ENCODE peak calls at places on chromosomes 5 and 9, in six cellular contexts. P, A, Y, W, Q and U are unnamed samples.

GRCh38 chr5:172732201-172732865 is 38.7 kb downstream of the DUSP1 start:
- DNase-seq in P (no peak), A (no peak), Y (no peak), W (no peak), Q (no peak), U (no peak)

GRCh38 chr9:3191715-3192114 is 334.1 kb downstream of the RFX3 start:
- DNase-seq in P (no peak), A (no peak), Y (no peak), W (no peak), Q (no peak), U (no peak)

GRCh38 chr9:4197548-4197947 is 102.3 kb downstream of the GLIS3 start:
- DNase-seq in P (no peak), A (peak; percentile 21), Y (peak; percentile 28), W (no peak), Q (peak; percentile 3), U (no peak)

GRCh38 chr9:96150324-96151023 is 151.5 kb downstream of the HSD17B3 start:
- DNase-seq in P (no peak), A (no peak), Y (no peak), W (peak; percentile 57), Q (no peak), U (no peak)

GRCh38 chr9:99044827-99045226 is 60.1 kb upstream of the TGFBR1 start:
- DNase-seq in P (no peak), A (no peak), Y (no peak), W (no peak), Q (no peak), U (no peak)

GRCh38 chr9:116646661-116647514 is 40.2 kb upstream of the TRIM32 start:
- DNase-seq in P (peak; percentile 24), A (no peak), Y (peak; percentile 25), W (no peak), Q (peak; percentile 37), U (no peak)

GRCh38 chr5:52895070-52895469 is 94.1 kb upstream of the ITGA2 start:
- DNase-seq in P (no peak), A (no peak), Y (peak; percentile 69), W (no peak), Q (no peak), U (no peak)

GRCh38 chr9:81108391-81108790 is 581.0 kb downstream of the TLE1 start:
- DNase-seq in P (no peak), A (no peak), Y (no peak), W (no peak), Q (no peak), U (no peak)

GRCh38 chr9:136148766-136149165 is 30.1 kb upstream of the TMEM250 start:
- DNase-seq in P (no peak), A (no peak), Y (no peak), W (no peak), Q (no peak), U (no peak)

GRCh38 chr9:124149992-124150391 is 107.8 kb upstream of the NEK6 start:
- DNase-seq in P (no peak), A (no peak), Y (no peak), W (no peak), Q (no peak), U (no peak)

GRCh38 chr5:122313001-122313402 is 965 bp downstream of the SNCAIP start:
- DNase-seq in P (no peak), A (no peak), Y (peak; percentile 9), W (no peak), Q (no peak), U (no peak)

GRCh38 chr5:38603691-38604090 is 47.2 kb upstream of the LIFR start:
- DNase-seq in P (no peak), A (no peak), Y (no peak), W (no peak), Q (no peak), U (no peak)

GRCh38 chr9:94853887-94854286 is 127.4 kb downstream of the AOPEP start:
- DNase-seq in P (peak; percentile 75), A (no peak), Y (no peak), W (no peak), Q (peak; percentile 94), U (no peak)

GRCh38 chr9:88258012-88258411 is 119.7 kb upstream of the SPATA31C2 start:
- DNase-seq in P (no peak), A (no peak), Y (no peak), W (no peak), Q (no peak), U (no peak)

GRCh38 chr5:133387621-133388020 is 224.7 kb downstream of the FSTL4 start:
- DNase-seq in P (no peak), A (no peak), Y (no peak), W (no peak), Q (no peak), U (no peak)

GRCh38 chr5:154844800-154845199 is 5.6 kb downstream of the FAXDC2 start:
- DNase-seq in P (no peak), A (no peak), Y (peak; percentile 56), W (no peak), Q (peak; percentile 67), U (no peak)

GRCh38 chr9:106862115-106862945 is 636 bp upstream of the ZNF462 start:
- DNase-seq in P (no peak), A (no peak), Y (peak; percentile 73), W (no peak), Q (no peak), U (no peak)

GRCh38 chr5:453725-454481 is 10.9 kb downstream of the EXOC3 start:
- DNase-seq in P (no peak), A (no peak), Y (no peak), W (no peak), Q (no peak), U (no peak)

GRCh38 chr5:178230879-178231735 is 1.5 kb downstream of the PHYKPL start:
- DNase-seq in P (no peak), A (no peak), Y (no peak), W (no peak), Q (no peak), U (no peak)

GRCh38 chr9:113705306-113705937 is 170.7 kb upstream of the ZNF618 start:
- DNase-seq in P (no peak), A (no peak), Y (no peak), W (no peak), Q (no peak), U (no peak)

GRCh38 chr5:139574641-139575312 is 13.6 kb downstream of the UBE2D2 start:
- DNase-seq in P (no peak), A (peak; percentile 30), Y (peak; percentile 43), W (no peak), Q (peak; percentile 52), U (no peak)
- TF ChIP-seq SIN3A in P (no peak), A (no peak), Y (no peak), W (no peak), Q (no peak), U (no peak)

GRCh38 chr9:19488721-19489120 is 79.9 kb downstream of the ACER2 start:
- DNase-seq in P (no peak), A (no peak), Y (no peak), W (no peak), Q (no peak), U (no peak)

GRCh38 chr9:19486803-19487202 is 78.0 kb downstream of the ACER2 start:
- DNase-seq in P (no peak), A (no peak), Y (no peak), W (no peak), Q (no peak), U (no peak)

GRCh38 chr9:19481971-19482404 is 73.2 kb downstream of the ACER2 start:
- DNase-seq in P (no peak), A (no peak), Y (no peak), W (no peak), Q (no peak), U (no peak)

GRCh38 chr9:19484699-19485098 is 75.9 kb downstream of the ACER2 start:
- DNase-seq in P (no peak), A (no peak), Y (no peak), W (no peak), Q (no peak), U (no peak)

GRCh38 chr9:19485193-19485592 is 76.4 kb downstream of the ACER2 start:
- DNase-seq in P (no peak), A (no peak), Y (no peak), W (no peak), Q (no peak), U (no peak)
- TF ChIP-seq REST in P (no peak), A (no peak), Y (no peak), W (no peak), Q (no peak), U (no peak)

GRCh38 chr9:109475526-109475925 is 22.6 kb downstream of the PTPN3 start:
- DNase-seq in P (no peak), A (no peak), Y (no peak), W (no peak), Q (peak; percentile 62), U (no peak)

GRCh38 chr9:109478665-109479380 is 19.3 kb downstream of the PTPN3 start:
- DNase-seq in P (no peak), A (no peak), Y (no peak), W (no peak), Q (peak; percentile 36), U (no peak)

GRCh38 chr9:109478204-109478563 is 19.9 kb downstream of the PTPN3 start:
- DNase-seq in P (no peak), A (no peak), Y (no peak), W (no peak), Q (no peak), U (no peak)

GRCh38 chr9:109476781-109477268 is 21.3 kb downstream of the PTPN3 start:
- DNase-seq in P (no peak), A (no peak), Y (no peak), W (no peak), Q (peak; percentile 23), U (no peak)

DNA sequence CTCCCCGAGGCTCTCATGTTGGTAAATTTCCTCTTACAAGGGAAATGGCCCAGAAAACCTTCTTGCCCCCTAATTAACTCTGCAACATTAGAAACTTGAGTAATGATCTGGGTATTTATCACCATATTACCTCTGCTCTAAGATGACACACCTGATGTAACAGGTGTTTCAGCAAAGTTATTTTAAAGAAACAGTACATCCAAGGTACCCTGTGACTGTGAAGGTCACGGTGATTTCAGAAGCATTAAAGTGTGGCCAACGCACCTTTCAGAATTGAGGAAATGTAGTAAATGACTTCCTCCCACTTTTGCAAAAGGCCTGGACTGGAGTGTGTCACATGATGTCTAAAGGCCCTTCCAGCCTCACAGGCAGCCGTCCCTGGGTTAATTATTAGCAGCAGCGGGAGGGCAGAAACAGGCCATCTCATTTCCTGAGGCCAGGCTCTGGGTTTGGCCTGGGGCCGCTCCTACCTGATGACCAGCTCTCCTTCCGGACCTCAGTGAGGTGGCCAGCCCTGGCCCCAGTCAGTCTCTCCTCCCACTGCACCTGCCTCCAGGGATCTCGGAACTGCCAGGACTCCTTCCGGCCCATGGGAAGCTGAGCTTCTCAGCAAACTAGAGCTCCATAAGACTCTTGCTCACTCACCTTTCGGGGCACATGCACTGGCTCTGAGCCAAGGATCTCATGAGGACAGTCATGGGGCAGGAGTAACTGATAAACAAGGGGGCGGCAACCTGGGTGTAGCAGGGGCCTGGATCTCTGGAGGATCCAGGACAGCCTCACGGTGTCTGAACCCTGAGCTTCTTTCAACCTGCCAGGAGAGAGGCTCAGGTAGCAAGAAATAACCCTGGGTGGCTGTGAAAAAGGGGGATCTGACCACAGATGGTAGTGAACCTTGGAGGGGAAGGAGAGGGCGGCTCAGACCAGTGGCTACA is 20.6 kb downstream of the PTPN3 start:
- DNase-seq in P (peak; percentile 74), A (no peak), Y (no peak), W (peak; percentile 24), Q (peak; percentile 97), U (no peak)
- H3K27ac ChIP-seq in P (peak overlapping the region; percentile 78), A (no peak overlapping the region), Y (no peak overlapping the region), W (no peak overlapping the region), Q (peak overlapping the region; percentile 84), U (no peak overlapping the region)

DNA sequence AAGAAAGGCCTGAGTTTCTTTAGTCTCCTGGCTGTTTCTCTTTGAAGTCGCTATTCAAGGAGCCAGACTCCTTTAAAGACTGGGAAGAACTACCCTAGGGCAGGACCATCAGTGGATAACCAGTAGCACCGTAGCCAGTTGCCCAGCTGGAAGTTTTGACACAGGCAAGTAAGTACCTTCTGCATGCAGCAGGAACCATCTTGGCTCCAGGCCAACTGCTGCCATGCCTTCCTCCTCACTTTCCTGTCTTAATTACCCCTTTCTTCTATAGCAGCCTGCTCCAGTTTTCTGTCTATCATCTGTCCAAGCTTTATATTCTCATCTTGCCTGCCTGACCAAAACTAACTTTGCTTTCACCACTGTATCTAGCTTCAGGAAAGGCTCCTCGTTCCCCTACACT is 149.7 kb upstream of the SV2C start:
- DNase-seq in P (no peak), A (no peak), Y (no peak), W (no peak), Q (no peak), U (no peak)
- TF ChIP-seq SIN3A in P (no peak), A (no peak), Y (no peak), W (no peak), Q (no peak), U (no peak)